ENCODE peak calls at places on chromosomes 12 and 14, in nine cellular contexts. I is GM12878, C is Panc1, T is HL-60, X is SK-N-SH, Z is K562, U is HCT116, O is sigmoid colon, Q is suprapubic skin. S is an unnamed sample.
A peak's percentile ranks its signal among the peaks of the same experiment; 100 is the strongest.

GRCh38 chr14:57530571-57530970 is 36.9 kb upstream of the CCDC198 start:
- DNase-seq in I (no peak), C (no peak), T (no peak), X (no peak), Z (no peak), U (no peak), O (no peak), Q (no peak), S (no peak)

GRCh38 chr12:28027947-28028724 is 55.6 kb upstream of the PTHLH start:
- DNase-seq in I (no peak), C (no peak), T (no peak), X (no peak), Z (no peak), U (no peak), O (no peak), Q (no peak), S (no peak)

GRCh38 chr14:23562822-23563472 is 4.6 kb downstream of the AP1G2 start:
- DNase-seq in I (no peak), C (no peak), T (peak; percentile 61), X (peak; percentile 78), Z (peak; percentile 29), U (no peak), O (peak; percentile 74), Q (no peak), S (no peak)

GRCh38 chr14:26554069-26554772 is 43.6 kb downstream of the NOVA1 start:
- DNase-seq in I (no peak), C (no peak), T (no peak), X (no peak), Z (no peak), U (no peak), O (no peak), Q (no peak), S (no peak)

GRCh38 chr12:11897923-11898322 is 172.8 kb upstream of the BCL2L14 start:
- DNase-seq in I (no peak), C (no peak), T (no peak), X (no peak), Z (no peak), U (no peak), O (no peak), Q (no peak), S (no peak)

GRCh38 chr12:78224154-78224553 is 393.5 kb downstream of the NAV3 start:
- DNase-seq in I (no peak), C (no peak), T (no peak), X (no peak), Z (no peak), U (no peak), O (no peak), Q (no peak), S (no peak)

GRCh38 chr12:43288666-43289065 is 263.3 kb downstream of the ADAMTS20 start:
- DNase-seq in I (no peak), C (no peak), T (no peak), X (no peak), Z (no peak), U (no peak), O (no peak), Q (no peak), S (no peak)

GRCh38 chr14:105536691-105537579 is 10.6 kb downstream of the TMEM121 start:
- DNase-seq in I (no peak), C (no peak), T (no peak), X (peak; percentile 29), Z (no peak), U (no peak), O (peak; percentile 48), Q (no peak), S (no peak)

GRCh38 chr12:52213541-52214420 is 19.3 kb upstream of the KRT7 start:
- DNase-seq in I (no peak), C (peak; percentile 87), T (peak; percentile 82), X (peak; percentile 82), Z (peak; percentile 83), U (peak; percentile 82), O (peak; percentile 80), Q (no peak), S (peak; percentile 90)

GRCh38 chr12:122886851-122887816 is 8.8 kb downstream of the VPS37B start:
- DNase-seq in I (peak; percentile 84), C (peak; percentile 83), T (no peak), X (no peak), Z (no peak), U (peak; percentile 81), O (no peak), Q (peak; percentile 47), S (no peak)

GRCh38 chr12:132249747-132250478 is 79.5 kb downstream of the GALNT9 start:
- DNase-seq in I (no peak), C (no peak), T (no peak), X (no peak), Z (no peak), U (no peak), O (no peak), Q (no peak), S (peak; percentile 55)

GRCh38 chr12:124217508-124217981 is 77.3 kb upstream of the RFLNA start:
- DNase-seq in I (no peak), C (no peak), T (no peak), X (peak; percentile 31), Z (no peak), U (no peak), O (no peak), Q (no peak), S (no peak)

GRCh38 chr14:61585598-61586538 is 109.4 kb upstream of the HIF1A start:
- DNase-seq in I (no peak), C (no peak), T (no peak), X (no peak), Z (no peak), U (no peak), O (peak; percentile 85), Q (no peak), S (peak; percentile 84)

GRCh38 chr14:44833376-44833775 is 128.4 kb downstream of the KLHL28 start:
- DNase-seq in I (no peak), C (no peak), T (no peak), X (no peak), Z (no peak), U (peak; percentile 24), O (no peak), Q (no peak), S (no peak)

GRCh38 chr12:115002434-115002833 is 318.5 kb upstream of the TBX3 start:
- DNase-seq in I (no peak), C (no peak), T (no peak), X (peak; percentile 70), Z (no peak), U (no peak), O (no peak), Q (no peak), S (no peak)

GRCh38 chr12:41724216-41724615 is 420.5 kb downstream of the GXYLT1 start:
- DNase-seq in I (no peak), C (no peak), T (no peak), X (no peak), Z (no peak), U (no peak), O (no peak), Q (no peak), S (no peak)

GRCh38 chr12:70609739-70610491 is 27.3 kb downstream of the PTPRB start:
- DNase-seq in I (no peak), C (no peak), T (peak; percentile 48), X (peak; percentile 81), Z (peak; percentile 14), U (no peak), O (peak; percentile 67), Q (peak; percentile 77), S (peak; percentile 81)

GRCh38 chr14:71166434-71166833 is 259.2 kb downstream of the PCNX1 start:
- DNase-seq in I (no peak), C (no peak), T (no peak), X (peak; percentile 70), Z (no peak), U (peak; percentile 8), O (no peak), Q (peak; percentile 0), S (no peak)

DNA sequence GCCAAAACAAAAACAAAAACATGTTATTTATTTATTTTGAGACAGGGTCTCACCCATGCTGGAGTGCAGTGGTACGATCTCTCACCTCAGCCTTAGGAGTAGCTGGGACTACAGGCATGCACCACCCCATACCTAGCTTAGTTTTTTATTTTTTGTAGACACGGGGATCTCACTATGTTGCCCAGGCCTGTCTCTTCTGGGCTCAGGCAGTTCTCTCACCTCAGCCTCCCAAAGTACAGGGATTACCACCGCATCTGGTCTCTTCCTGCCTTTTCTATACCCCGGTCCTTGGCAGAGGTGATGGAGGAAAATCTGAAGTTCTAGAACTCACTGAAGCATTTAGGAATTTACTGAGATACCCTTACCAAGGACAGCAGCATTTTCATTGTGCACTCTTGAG is 6.8 kb upstream of the IRF2BPL start:
- DNase-seq in I (no peak), C (no peak), T (no peak), X (no peak), Z (no peak), U (no peak), O (no peak), Q (no peak), S (no peak)
- H3K27ac ChIP-seq in I (peak overlapping the region; percentile 81), C (peak overlapping the region; percentile 99), T (no peak overlapping the region), X (no peak overlapping the region), Z (no peak overlapping the region), U (no peak overlapping the region), O (peak overlapping the region; percentile 100), Q (no peak overlapping the region), S (peak overlapping the region; percentile 99)

GRCh38 chr14:39212034-39212433 is 21.7 kb upstream of the MIA2 start:
- DNase-seq in I (no peak), C (no peak), T (no peak), X (no peak), Z (no peak), U (no peak), O (no peak), Q (no peak), S (no peak)

DNA sequence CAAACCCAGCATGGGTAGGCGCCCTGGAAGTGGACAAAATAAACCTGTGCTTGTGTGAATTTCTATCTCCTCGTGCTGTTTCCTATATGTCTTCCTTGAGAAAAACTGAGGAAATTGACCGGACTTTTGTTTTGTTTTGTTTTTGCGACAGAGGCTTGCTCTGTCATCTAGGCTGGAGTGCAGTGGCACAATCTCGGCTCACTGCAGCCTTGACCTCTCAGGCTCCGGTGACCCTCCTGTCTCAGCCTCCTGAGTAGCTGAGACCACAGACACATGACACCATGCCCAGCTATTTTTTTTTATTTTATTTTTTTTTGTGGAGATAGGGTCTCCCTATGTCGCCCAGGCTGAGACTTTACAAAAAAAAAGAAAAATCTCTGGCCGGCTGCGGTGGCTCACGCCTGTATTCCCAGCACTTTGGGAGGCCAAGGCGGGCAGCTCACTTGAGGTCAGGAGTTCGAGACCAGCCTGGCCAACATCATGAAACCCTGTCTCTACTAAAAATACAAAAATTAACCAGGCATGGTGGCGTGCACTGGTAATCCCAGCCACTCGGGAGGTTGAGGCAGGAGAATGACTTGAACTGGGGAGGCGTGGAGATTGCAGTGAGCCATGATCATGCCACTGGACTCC is 22.5 kb upstream of the MIA2 start:
- DNase-seq in I (no peak), C (no peak), T (no peak), X (no peak), Z (no peak), U (no peak), O (no peak), Q (no peak), S (no peak)
- TF ChIP-seq POLR2AphosphoS5 in I (no peak), C (no peak), T (no peak), X (no peak), Z (no peak), U (no peak), O (no peak), Q (no peak), S (no peak)

GRCh38 chr12:84058136-84058535 is 854.5 kb downstream of the SLC6A15 start:
- DNase-seq in I (no peak), C (no peak), T (no peak), X (no peak), Z (no peak), U (no peak), O (peak; percentile 46), Q (no peak), S (no peak)
- H3K27ac ChIP-seq in I (no peak overlapping the region), C (no peak overlapping the region), T (no peak overlapping the region), X (no peak overlapping the region), Z (no peak overlapping the region), U (no peak overlapping the region), O (no peak overlapping the region), Q (no peak overlapping the region), S (no peak overlapping the region)

GRCh38 chr12:16168078-16168477 is 109.4 kb downstream of the SLC15A5 start:
- DNase-seq in I (no peak), C (no peak), T (no peak), X (no peak), Z (no peak), U (no peak), O (no peak), Q (no peak), S (no peak)
- TF ChIP-seq POLR2AphosphoS5 in I (no peak), C (no peak), T (no peak), X (no peak), Z (no peak), U (no peak), O (no peak), Q (no peak), S (no peak)